ENCODE peak calls at places on chromosomes 5 and 9, in nine cellular contexts. B is left lobe of liver; Y is breast epithelium; N is activated effector memory CD4-positive, alpha-beta T cell treated with anti-CD3 and anti-CD28 coated beads, Interleukin-2, amount 50 U/mL, for 16 hours; M is left cardiac atrium; U is pancreas; R is stimulated activated naive CD4-positive, alpha-beta T cell; F is stimulated activated CD8-positive, alpha-beta memory T cell treated with anti-CD3 and anti-CD28 coated beads, Interleukin-4, amount 100 ng/mL, for 24 hours; T is iris pigment epithelial cell. X is an unnamed sample.

GRCh38 chr5:56607551-56607950 is 207.8 kb upstream of the MAP3K1 start:
- DNase-seq in B (no peak), Y (no peak), N (no peak), M (no peak), U (no peak), R (no peak), F (no peak), T (peak), X (no peak)

GRCh38 chr9:135136991-135137390 is 49.5 kb downstream of the OLFM1 start:
- DNase-seq in B (no peak), Y (no peak), N (no peak), M (no peak), U (no peak), R (no peak), F (no peak), T (no peak), X (no peak)

GRCh38 chr9:83956288-83957028 is 23.6 kb downstream of the HNRNPK start:
- DNase-seq in B (peak), Y (peak), N (peak), M (peak), U (peak), R (no peak), F (peak), T (peak), X (peak)

GRCh38 chr9:110769667-110770066 is 101.1 kb downstream of the MUSK start:
- DNase-seq in B (no peak), Y (no peak), N (no peak), M (no peak), U (no peak), R (no peak), F (no peak), T (peak), X (no peak)

GRCh38 chr5:33091571-33092363 is 349.0 kb upstream of the TARS1 start:
- DNase-seq in B (no peak), Y (no peak), N (no peak), M (no peak), U (no peak), R (no peak), F (no peak), T (peak), X (no peak)

GRCh38 chr5:179795049-179795862 is 1.5 kb downstream of the LTC4S start:
- DNase-seq in B (no peak), Y (no peak), N (no peak), M (no peak), U (peak), R (no peak), F (no peak), T (no peak), X (peak)

GRCh38 chr9:137521405-137521985 is 28.7 kb downstream of the PNPLA7 start:
- DNase-seq in B (no peak), Y (no peak), N (no peak), M (no peak), U (peak), R (no peak), F (no peak), T (no peak), X (no peak)

GRCh38 chr9:98500337-98500919 is 208.3 kb downstream of the GABBR2 start:
- DNase-seq in B (no peak), Y (no peak), N (no peak), M (no peak), U (no peak), R (no peak), F (no peak), T (no peak), X (no peak)

GRCh38 chr5:108729306-108729645 is 18.4 kb upstream of the FER start:
- DNase-seq in B (no peak), Y (no peak), N (no peak), M (no peak), U (no peak), R (no peak), F (no peak), T (no peak), X (no peak)